ENCODE peak calls at places on chromosomes 6 and 20, in eight cellular contexts. One of them, this sample, is unnamed.

GRCh38 chr20:10649080-10649816 is 24.6 kb downstream of the JAG1 start:
- DNase-seq in CD14-positive monocyte: no peak
- DNase-seq in NCI-H1417 treated with DMSO at 0.1 percent for 48 hours: no peak
- DNase-seq in stimulated activated CD4-positive, alpha-beta T cell treated with anti-CD3 and anti-CD28 coated beads, Interleukin-15, amount 100 ng/mL, for 1 hour: no peak
- DNase-seq in nucleus accumbens: no peak
- DNase-seq in AG09309: no peak
- DNase-seq in endothelial cell of umbilical vein: no peak
- DNase-seq in endothelial cell: no peak
- DNase-seq in this sample: no peak

GRCh38 chr20:63183422-63184146 is 32.3 kb downstream of the YTHDF1 start:
- DNase-seq in NCI-H1417 treated with DMSO at 0.1 percent for 48 hours: no peak
- DNase-seq in CD14-positive monocyte: no peak
- DNase-seq in endothelial cell of umbilical vein: peak
- DNase-seq in AG09309: no peak
- DNase-seq in endothelial cell: peak
- DNase-seq in stimulated activated CD4-positive, alpha-beta T cell treated with anti-CD3 and anti-CD28 coated beads, Interleukin-15, amount 100 ng/mL, for 1 hour: peak
- DNase-seq in nucleus accumbens: no peak
- DNase-seq in this sample: peak

GRCh38 chr20:60427516-60427915 is 469.3 kb downstream of the CDH26 start:
- DNase-seq in CD14-positive monocyte: no peak
- DNase-seq in endothelial cell: no peak
- DNase-seq in NCI-H1417 treated with DMSO at 0.1 percent for 48 hours: no peak
- DNase-seq in nucleus accumbens: no peak
- DNase-seq in stimulated activated CD4-positive, alpha-beta T cell treated with anti-CD3 and anti-CD28 coated beads, Interleukin-15, amount 100 ng/mL, for 1 hour: no peak
- DNase-seq in endothelial cell of umbilical vein: no peak
- DNase-seq in AG09309: no peak
- DNase-seq in this sample: no peak

GRCh38 chr6:33752139-33753015 is 5.7 kb upstream of the IP6K3 start:
- DNase-seq in endothelial cell: no peak
- DNase-seq in AG09309: no peak
- DNase-seq in endothelial cell of umbilical vein: no peak
- DNase-seq in nucleus accumbens: no peak
- DNase-seq in NCI-H1417 treated with DMSO at 0.1 percent for 48 hours: no peak
- DNase-seq in stimulated activated CD4-positive, alpha-beta T cell treated with anti-CD3 and anti-CD28 coated beads, Interleukin-15, amount 100 ng/mL, for 1 hour: no peak
- DNase-seq in CD14-positive monocyte: no peak
- DNase-seq in this sample: no peak

GRCh38 chr6:157607317-157608109 is 215.5 kb upstream of the SNX9 start:
- DNase-seq in stimulated activated CD4-positive, alpha-beta T cell treated with anti-CD3 and anti-CD28 coated beads, Interleukin-15, amount 100 ng/mL, for 1 hour: no peak
- DNase-seq in nucleus accumbens: no peak
- DNase-seq in NCI-H1417 treated with DMSO at 0.1 percent for 48 hours: no peak
- DNase-seq in CD14-positive monocyte: no peak
- DNase-seq in endothelial cell: peak
- DNase-seq in AG09309: no peak
- DNase-seq in endothelial cell of umbilical vein: no peak
- DNase-seq in this sample: peak

GRCh38 chr6:133242761-133243590 is 1.8 kb downstream of the EYA4 start:
- DNase-seq in stimulated activated CD4-positive, alpha-beta T cell treated with anti-CD3 and anti-CD28 coated beads, Interleukin-15, amount 100 ng/mL, for 1 hour: no peak
- DNase-seq in NCI-H1417 treated with DMSO at 0.1 percent for 48 hours: no peak
- DNase-seq in endothelial cell: peak
- DNase-seq in CD14-positive monocyte: no peak
- DNase-seq in endothelial cell of umbilical vein: peak
- DNase-seq in AG09309: no peak
- DNase-seq in nucleus accumbens: no peak
- DNase-seq in this sample: peak

GRCh38 chr20:39291301-39291700 is 329.2 kb downstream of the DHX35 start:
- DNase-seq in stimulated activated CD4-positive, alpha-beta T cell treated with anti-CD3 and anti-CD28 coated beads, Interleukin-15, amount 100 ng/mL, for 1 hour: no peak
- DNase-seq in AG09309: no peak
- DNase-seq in CD14-positive monocyte: no peak
- DNase-seq in endothelial cell: no peak
- DNase-seq in nucleus accumbens: no peak
- DNase-seq in NCI-H1417 treated with DMSO at 0.1 percent for 48 hours: no peak
- DNase-seq in endothelial cell of umbilical vein: peak
- DNase-seq in this sample: no peak

GRCh38 chr20:20083796-20084195 is 31.5 kb downstream of the CFAP61 start:
- DNase-seq in NCI-H1417 treated with DMSO at 0.1 percent for 48 hours: peak
- DNase-seq in nucleus accumbens: no peak
- DNase-seq in stimulated activated CD4-positive, alpha-beta T cell treated with anti-CD3 and anti-CD28 coated beads, Interleukin-15, amount 100 ng/mL, for 1 hour: no peak
- DNase-seq in AG09309: no peak
- DNase-seq in endothelial cell of umbilical vein: peak
- DNase-seq in endothelial cell: no peak
- DNase-seq in CD14-positive monocyte: no peak
- DNase-seq in this sample: no peak

GRCh38 chr6:16305788-16306187 is 67.4 kb downstream of the GMPR start:
- DNase-seq in stimulated activated CD4-positive, alpha-beta T cell treated with anti-CD3 and anti-CD28 coated beads, Interleukin-15, amount 100 ng/mL, for 1 hour: no peak
- DNase-seq in nucleus accumbens: no peak
- DNase-seq in endothelial cell of umbilical vein: no peak
- DNase-seq in AG09309: no peak
- DNase-seq in CD14-positive monocyte: no peak
- DNase-seq in NCI-H1417 treated with DMSO at 0.1 percent for 48 hours: no peak
- DNase-seq in endothelial cell: no peak
- DNase-seq in this sample: no peak

GRCh38 chr6:50143011-50143719 is 93.4 kb upstream of the DEFB112 start:
- DNase-seq in endothelial cell: no peak
- DNase-seq in stimulated activated CD4-positive, alpha-beta T cell treated with anti-CD3 and anti-CD28 coated beads, Interleukin-15, amount 100 ng/mL, for 1 hour: no peak
- DNase-seq in nucleus accumbens: no peak
- DNase-seq in CD14-positive monocyte: no peak
- DNase-seq in AG09309: no peak
- DNase-seq in endothelial cell of umbilical vein: no peak
- DNase-seq in NCI-H1417 treated with DMSO at 0.1 percent for 48 hours: no peak
- DNase-seq in this sample: no peak

GRCh38 chr20:36565520-36565919 is 7.9 kb upstream of the TGIF2 start:
- DNase-seq in CD14-positive monocyte: no peak
- DNase-seq in stimulated activated CD4-positive, alpha-beta T cell treated with anti-CD3 and anti-CD28 coated beads, Interleukin-15, amount 100 ng/mL, for 1 hour: no peak
- DNase-seq in endothelial cell of umbilical vein: no peak
- DNase-seq in endothelial cell: no peak
- DNase-seq in NCI-H1417 treated with DMSO at 0.1 percent for 48 hours: no peak
- DNase-seq in AG09309: no peak
- DNase-seq in nucleus accumbens: no peak
- DNase-seq in this sample: no peak

GRCh38 chr6:50520862-50521261 is 192.5 kb upstream of the TFAP2D start:
- DNase-seq in stimulated activated CD4-positive, alpha-beta T cell treated with anti-CD3 and anti-CD28 coated beads, Interleukin-15, amount 100 ng/mL, for 1 hour: no peak
- DNase-seq in NCI-H1417 treated with DMSO at 0.1 percent for 48 hours: no peak
- DNase-seq in CD14-positive monocyte: no peak
- DNase-seq in nucleus accumbens: no peak
- DNase-seq in endothelial cell: no peak
- DNase-seq in endothelial cell of umbilical vein: no peak
- DNase-seq in AG09309: no peak
- DNase-seq in this sample: no peak